ENCODE peak calls at places on chromosomes 4 and X, in seven cellular contexts. G is foreskin fibroblast, S is brain microvascular endothelial cell, F is upper lobe of right lung, J is choroid plexus epithelial cell, U is endothelial cell of umbilical vein, R is fibroblast of the aortic adventitia. D is an unnamed sample.
A peak's percentile ranks its signal among the peaks of the same experiment; 100 is the strongest.

GRCh38 chrX:150308532-150309157 is 54.5 kb upstream of the MAMLD1 start:
- DNase-seq in G (no peak), S (no peak), F (no peak), J (no peak), U (no peak), R (no peak), D (no peak)

GRCh38 chr4:52102587-52102986 is 51.5 kb downstream of the SPATA18 start:
- DNase-seq in G (peak; percentile 45), S (no peak), F (no peak), J (no peak), U (peak; percentile 35), R (peak; percentile 33), D (no peak)

GRCh38 chr4:159267023-159267939 is 164.4 kb downstream of the RAPGEF2 start:
- DNase-seq in G (no peak), S (no peak), F (no peak), J (peak; percentile 23), U (peak; percentile 83), R (peak; percentile 41), D (no peak)

GRCh38 chrX:63664741-63665140 is 120.3 kb downstream of the ARHGEF9 start:
- DNase-seq in G (no peak), S (no peak), F (no peak), J (peak; percentile 28), U (no peak), R (no peak), D (no peak)

GRCh38 chrX:63330681-63331080 is 20.5 kb downstream of the SPIN4 start:
- DNase-seq in G (no peak), S (no peak), F (peak; percentile 69), J (peak; percentile 5), U (no peak), R (no peak), D (no peak)

GRCh38 chrX:13005671-13006473 is 31.0 kb downstream of the TMSB4X start:
- DNase-seq in G (no peak), S (no peak), F (no peak), J (no peak), U (no peak), R (peak; percentile 79), D (no peak)

GRCh38 chrX:19156223-19156622 is 34.0 kb upstream of the ADGRG2 start:
- DNase-seq in G (peak; percentile 3), S (no peak), F (no peak), J (no peak), U (no peak), R (peak; percentile 25), D (no peak)

GRCh38 chrX:154404625-154405192 is 4.3 kb downstream of the DNASE1L1 start:
- DNase-seq in G (no peak), S (no peak), F (no peak), J (no peak), U (no peak), R (no peak), D (no peak)

GRCh38 chr4:149029056-149029651 is 586.9 kb upstream of the NR3C2 start:
- DNase-seq in G (no peak), S (no peak), F (no peak), J (no peak), U (peak; percentile 70), R (no peak), D (no peak)

GRCh38 chr4:79747252-79747651 is 325.8 kb downstream of the ANTXR2 start:
- DNase-seq in G (no peak), S (no peak), F (no peak), J (no peak), U (no peak), R (no peak), D (no peak)

GRCh38 chr4:152169666-152170065 is 366.2 kb downstream of the FBXW7 start:
- DNase-seq in G (no peak), S (no peak), F (no peak), J (no peak), U (no peak), R (no peak), D (no peak)

GRCh38 chrX:108699368-108699767 is 37.0 kb downstream of the IRS4 start:
- DNase-seq in G (peak; percentile 4), S (peak; percentile 16), F (no peak), J (peak; percentile 51), U (peak; percentile 42), R (peak; percentile 47), D (no peak)

GRCh38 chr4:38163216-38164006 is 203.2 kb downstream of the PTTG2 start:
- DNase-seq in G (no peak), S (peak; percentile 1), F (no peak), J (peak; percentile 64), U (peak; percentile 21), R (peak; percentile 63), D (peak; percentile 56)

GRCh38 chr4:8419222-8420041 is 21.1 kb downstream of the ACOX3 start:
- DNase-seq in G (peak; percentile 17), S (no peak), F (no peak), J (peak; percentile 51), U (no peak), R (no peak), D (peak; percentile 33)

GRCh38 chr4:175419120-175419774 is 392.8 kb downstream of the GPM6A start:
- DNase-seq in G (peak; percentile 47), S (peak; percentile 95), F (no peak), J (peak; percentile 98), U (no peak), R (peak; percentile 99), D (peak; percentile 97)

GRCh38 chr4:74932832-74933561 is at the start of gene PARM1:
- DNase-seq in G (peak; percentile 41), S (peak; percentile 82), F (peak; percentile 96), J (peak; percentile 74), U (peak; percentile 79), R (peak; percentile 60), D (no peak)

GRCh38 chr4:37478151-37478550 is 208.0 kb downstream of the RELL1 start:
- DNase-seq in G (no peak), S (no peak), F (no peak), J (no peak), U (no peak), R (no peak), D (no peak)

GRCh38 chr4:5424901-5425300 is 283.5 kb downstream of the EVC2 start:
- DNase-seq in G (no peak), S (no peak), F (no peak), J (no peak), U (no peak), R (no peak), D (no peak)

GRCh38 chr4:168592676-168593075 is 95.8 kb downstream of the PALLD start:
- DNase-seq in G (no peak), S (no peak), F (no peak), J (no peak), U (no peak), R (no peak), D (no peak)

GRCh38 chr4:102047616-102048015 is 257.1 kb downstream of the BANK1 start:
- DNase-seq in G (no peak), S (no peak), F (no peak), J (no peak), U (no peak), R (no peak), D (no peak)

GRCh38 chr4:54268151-54268550 is 39.1 kb downstream of the PDGFRA start:
- DNase-seq in G (peak; percentile 65), S (no peak), F (no peak), J (peak; percentile 28), U (no peak), R (peak; percentile 52), D (no peak)

GRCh38 chrX:23478056-23478455 is 143.4 kb downstream of the PTCHD1 start:
- DNase-seq in G (peak; percentile 12), S (peak; percentile 22), F (no peak), J (peak; percentile 16), U (no peak), R (no peak), D (no peak)

GRCh38 chr4:103032575-103032974 is 13.1 kb upstream of the SLC9B1 start:
- DNase-seq in G (no peak), S (peak; percentile 29), F (no peak), J (peak; percentile 73), U (peak; percentile 6), R (peak; percentile 21), D (no peak)

GRCh38 chrX:72296991-72297390 is 8.7 kb downstream of the CITED1 start:
- DNase-seq in G (no peak), S (no peak), F (no peak), J (no peak), U (no peak), R (no peak), D (no peak)

GRCh38 chrX:72299891-72300630 is 5.7 kb downstream of the CITED1 start:
- DNase-seq in G (no peak), S (no peak), F (no peak), J (no peak), U (no peak), R (no peak), D (no peak)

GRCh38 chrX:72301781-72302180 is 3.9 kb downstream of the CITED1 start:
- DNase-seq in G (no peak), S (no peak), F (no peak), J (no peak), U (no peak), R (no peak), D (no peak)

GRCh38 chrX:72295745-72296144 is 10.0 kb downstream of the CITED1 start:
- DNase-seq in G (no peak), S (no peak), F (no peak), J (no peak), U (no peak), R (no peak), D (no peak)

GRCh38 chrX:72297953-72298730 is 7.6 kb downstream of the CITED1 start:
- DNase-seq in G (no peak), S (no peak), F (no peak), J (peak; percentile 50), U (no peak), R (no peak), D (no peak)
- TF ChIP-seq CTCF in G (no peak), S (peak; percentile 61), F (peak; percentile 30), J (peak; percentile 55), U (peak; percentile 40), R (no peak), D (peak; percentile 29)

GRCh38 chr4:55406545-55406944 is 10.8 kb downstream of the TMEM165 start:
- DNase-seq in G (no peak), S (no peak), F (no peak), J (no peak), U (no peak), R (no peak), D (no peak)
- H3K4me3 ChIP-seq in G (no peak overlapping the region), S (no peak overlapping the region), F (no peak overlapping the region), J (no peak overlapping the region), U (no peak overlapping the region), R (no peak overlapping the region), D (no peak overlapping the region)

GRCh38 chr4:89703831-89704230 is 133.1 kb downstream of the SNCA start:
- DNase-seq in G (no peak), S (no peak), F (no peak), J (no peak), U (no peak), R (no peak), D (no peak)

GRCh38 chr4:89704651-89705395 is 132.1 kb downstream of the SNCA start:
- DNase-seq in G (no peak), S (no peak), F (no peak), J (no peak), U (no peak), R (no peak), D (no peak)

DNA sequence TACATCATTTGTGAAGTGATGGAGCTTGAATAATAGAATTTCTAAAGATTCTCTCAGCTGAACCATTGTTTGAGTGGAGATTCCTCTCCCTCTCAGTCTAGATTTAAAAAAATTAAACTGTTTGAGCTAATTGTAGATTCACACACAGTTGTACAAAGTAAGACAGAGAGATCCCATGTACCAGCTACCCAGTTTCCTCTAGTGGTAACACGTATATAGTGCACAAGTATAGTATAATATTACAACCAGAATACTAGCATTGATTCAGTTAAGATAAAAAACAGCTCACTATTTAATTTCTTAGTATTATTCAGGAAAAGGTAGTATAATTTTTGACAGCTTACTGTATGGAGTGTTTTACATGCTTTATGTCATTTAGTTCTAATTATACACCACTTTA is 136.2 kb downstream of the SNCA start:
- DNase-seq in G (no peak), S (no peak), F (no peak), J (no peak), U (no peak), R (no peak), D (no peak)
- TF ChIP-seq CTCF in G (no peak), S (no peak), F (no peak), J (no peak), U (no peak), R (no peak), D (no peak)

GRCh38 chr4:100289530-100289888 is 99.2 kb upstream of the DDIT4L start:
- DNase-seq in G (no peak), S (no peak), F (no peak), J (peak; percentile 12), U (peak; percentile 32), R (peak; percentile 37), D (no peak)
- H3K4me3 ChIP-seq in G (no peak overlapping the region), S (no peak overlapping the region), F (no peak overlapping the region), J (no peak overlapping the region), U (no peak overlapping the region), R (no peak overlapping the region), D (no peak overlapping the region)

D was measured in AG09309.